ENCODE peak calls at places on chromosome 19, in eight cellular contexts. N is AG08396; O is activated CD4-positive, alpha-beta T cell treated with anti-CD3 and anti-CD28 coated beads, Interleukin-2, amount 10 ng/mL, durations not matched to agents 7 days and 5 days; R is KG1; G is stimulated activated CD8-positive, alpha-beta memory T cell treated with anti-CD3 and anti-CD28 coated beads, Interleukin-4, amount 100 ng/mL, for 4 hours; U is GM10248; B is WTC11; W is glomerular endothelial cell. Q is an unnamed sample.

GRCh38 chr19:10769533-10770491 is 51.9 kb downstream of the DNM2 start:
- DNase-seq in N (no peak), O (peak; percentile 39), R (no peak), G (no peak), U (no peak), B (no peak), W (no peak), Q (no peak)

GRCh38 chr19:55678121-55678671 is 3.2 kb downstream of the EPN1 start:
- DNase-seq in N (no peak), O (no peak), R (no peak), G (no peak), U (peak; percentile 82), B (no peak), W (no peak), Q (no peak)

GRCh38 chr19:8129061-8129460 is 20.3 kb downstream of the FBN3 start:
- DNase-seq in N (no peak), O (no peak), R (no peak), G (no peak), U (no peak), B (no peak), W (no peak), Q (no peak)

GRCh38 chr19:10086032-10086903 is at the start of gene SHFL:
- DNase-seq in N (peak; percentile 93), O (peak; percentile 89), R (peak; percentile 68), G (peak; percentile 71), U (peak; percentile 96), B (peak; percentile 79), W (no peak), Q (no peak)

GRCh38 chr19:384801-385169 is 24.2 kb downstream of the C2CD4C start:
- DNase-seq in N (no peak), O (no peak), R (no peak), G (no peak), U (no peak), B (no peak), W (no peak), Q (no peak)

GRCh38 chr19:11887618-11888531 is at the start of gene ZNF69:
- DNase-seq in N (peak; percentile 88), O (peak; percentile 55), R (no peak), G (peak; percentile 41), U (peak; percentile 73), B (peak; percentile 98), W (no peak), Q (peak; percentile 95)

GRCh38 chr19:35347171-35347929 is at the start of gene FFAR1:
- DNase-seq in N (no peak), O (peak; percentile 51), R (peak; percentile 53), G (no peak), U (peak; percentile 78), B (no peak), W (no peak), Q (peak; percentile 89)

GRCh38 chr19:33368074-33368864 is 5.2 kb upstream of the CEBPG start:
- DNase-seq in N (peak; percentile 49), O (no peak), R (no peak), G (no peak), U (no peak), B (no peak), W (no peak), Q (no peak)

GRCh38 chr19:50242586-50242985 is 39.2 kb downstream of the MYH14 start:
- DNase-seq in N (no peak), O (no peak), R (no peak), G (no peak), U (peak; percentile 41), B (no peak), W (no peak), Q (no peak)

GRCh38 chr19:16915135-16915534 is 26.3 kb downstream of the F2RL3 start:
- DNase-seq in N (no peak), O (no peak), R (no peak), G (no peak), U (no peak), B (no peak), W (no peak), Q (no peak)

GRCh38 chr19:13214036-13214730 is 64.0 kb downstream of the IER2 start:
- DNase-seq in N (no peak), O (no peak), R (no peak), G (no peak), U (no peak), B (no peak), W (no peak), Q (no peak)

GRCh38 chr19:56966225-56966696 is 125.7 kb upstream of the PEG3 start:
- DNase-seq in N (no peak), O (no peak), R (no peak), G (no peak), U (no peak), B (no peak), W (no peak), Q (no peak)

GRCh38 chr19:39514840-39515550 is at the start of gene SELENOV:
- DNase-seq in N (no peak), O (no peak), R (no peak), G (no peak), U (no peak), B (peak; percentile 90), W (no peak), Q (no peak)

GRCh38 chr19:16051254-16052025 is 24.9 kb upstream of the TPM4 start:
- DNase-seq in N (no peak), O (peak; percentile 65), R (no peak), G (no peak), U (peak; percentile 18), B (no peak), W (no peak), Q (no peak)

GRCh38 chr19:18969953-18970659 is 29.1 kb upstream of the HOMER3 start:
- DNase-seq in N (no peak), O (no peak), R (no peak), G (no peak), U (no peak), B (no peak), W (no peak), Q (no peak)

GRCh38 chr19:33731886-33732285 is 64.8 kb upstream of the KCTD15 start:
- DNase-seq in N (no peak), O (no peak), R (no peak), G (no peak), U (no peak), B (no peak), W (no peak), Q (no peak)

GRCh38 chr19:46226438-46226973 is 3.0 kb upstream of the IGFL1 start:
- DNase-seq in N (no peak), O (no peak), R (no peak), G (no peak), U (no peak), B (no peak), W (no peak), Q (no peak)

GRCh38 chr19:6854758-6855157 is 32.6 kb upstream of the ADGRE1 start:
- DNase-seq in N (no peak), O (no peak), R (no peak), G (no peak), U (no peak), B (no peak), W (no peak), Q (no peak)

GRCh38 chr19:5587071-5587455 is 19.3 kb upstream of the TINCR start:
- DNase-seq in N (no peak), O (no peak), R (no peak), G (no peak), U (no peak), B (no peak), W (no peak), Q (no peak)

GRCh38 chr19:35992902-35993765 is 1.9 kb upstream of the SDHAF1 start:
- DNase-seq in N (no peak), O (no peak), R (no peak), G (no peak), U (no peak), B (no peak), W (no peak), Q (no peak)

GRCh38 chr19:3404324-3405260 is 38.2 kb downstream of the NFIC start:
- DNase-seq in N (peak; percentile 93), O (no peak), R (no peak), G (no peak), U (no peak), B (no peak), W (no peak), Q (peak; percentile 95)

GRCh38 chr19:13012390-13012689 is 17.1 kb downstream of the NFIX start:
- DNase-seq in N (no peak), O (no peak), R (no peak), G (no peak), U (no peak), B (no peak), W (no peak), Q (no peak)

GRCh38 chr19:15977690-15978089 is 28.9 kb downstream of the OR10H4 start:
- DNase-seq in N (no peak), O (no peak), R (no peak), G (no peak), U (no peak), B (no peak), W (no peak), Q (peak; percentile 57)

GRCh38 chr19:40219721-40220276 is 1.6 kb upstream of the TTC9B start:
- DNase-seq in N (peak; percentile 76), O (no peak), R (no peak), G (no peak), U (no peak), B (no peak), W (peak; percentile 39), Q (no peak)

GRCh38 chr19:7874080-7874856 is at the start of gene PRR36:
- DNase-seq in N (peak; percentile 56), O (no peak), R (no peak), G (no peak), U (no peak), B (peak; percentile 88), W (no peak), Q (no peak)

GRCh38 chr19:50414850-50415660 is 3.7 kb upstream of the SPIB start:
- DNase-seq in N (peak; percentile 92), O (peak; percentile 69), R (no peak), G (peak; percentile 47), U (peak; percentile 90), B (peak; percentile 95), W (no peak), Q (no peak)

GRCh38 chr19:16233081-16233776 is 35.5 kb downstream of the AP1M1 start:
- DNase-seq in N (no peak), O (no peak), R (no peak), G (no peak), U (peak; percentile 10), B (no peak), W (no peak), Q (no peak)

GRCh38 chr19:36207605-36208252 is 6.7 kb downstream of the ZNF565 start:
- DNase-seq in N (no peak), O (no peak), R (no peak), G (no peak), U (peak; percentile 62), B (no peak), W (no peak), Q (no peak)

GRCh38 chr19:12126707-12127106 is 13.4 kb downstream of the ZNF20 start:
- DNase-seq in N (peak; percentile 33), O (peak; percentile 14), R (no peak), G (no peak), U (no peak), B (peak; percentile 22), W (no peak), Q (no peak)

GRCh38 chr19:32542477-32543106 is 38.4 kb upstream of the PDCD5 start:
- DNase-seq in N (no peak), O (no peak), R (no peak), G (no peak), U (no peak), B (no peak), W (no peak), Q (no peak)

GRCh38 chr19:30556230-30556711 is 184.1 kb downstream of the ZNF536 start:
- DNase-seq in N (no peak), O (no peak), R (no peak), G (no peak), U (no peak), B (peak; percentile 46), W (no peak), Q (no peak)

GRCh38 chr19:52786078-52786463 is 520 bp downstream of the ZNF600 start:
- DNase-seq in N (peak; percentile 6), O (no peak), R (no peak), G (no peak), U (no peak), B (peak; percentile 31), W (no peak), Q (no peak)

GRCh38 chr19:44774614-44775013 is 3.1 kb upstream of the CBLC start:
- DNase-seq in N (no peak), O (no peak), R (no peak), G (no peak), U (no peak), B (no peak), W (no peak), Q (no peak)

GRCh38 chr19:56142087-56142787 is 1.1 kb downstream of the ZNF444 start:
- DNase-seq in N (no peak), O (no peak), R (no peak), G (no peak), U (no peak), B (no peak), W (no peak), Q (no peak)